ENCODE peak calls at places on chromosomes 13 and 19, in ten cellular contexts. One of them, this sample, is unnamed. For H3K4me1, the result is how much of the 10 kb centered on the place peaks cover.

GRCh38 chr19:6862673-6863078 is 24.7 kb upstream of the ADGRE1 start:
- DNase-seq in heart left ventricle: peak
- DNase-seq in body of pancreas: peak
- DNase-seq in A549: peak
- DNase-seq in tibial nerve: peak
- DNase-seq in uterus: peak
- DNase-seq in transverse colon: peak
- DNase-seq in ovary: peak
- DNase-seq in breast epithelium: peak
- DNase-seq in IMR-90: peak
- DNase-seq in this sample: peak

GRCh38 chr19:45879971-45880370 is 6.0 kb downstream of the IRF2BP1 start:
- DNase-seq in ovary: no peak
- DNase-seq in uterus: no peak
- DNase-seq in IMR-90: no peak
- DNase-seq in transverse colon: no peak
- DNase-seq in tibial nerve: no peak
- DNase-seq in heart left ventricle: no peak
- DNase-seq in A549: no peak
- DNase-seq in body of pancreas: no peak
- DNase-seq in breast epithelium: no peak
- DNase-seq in this sample: no peak

GRCh38 chr19:58229255-58229639 is 533 bp downstream of the ZNF544 start:
- DNase-seq in heart left ventricle: no peak
- DNase-seq in body of pancreas: no peak
- DNase-seq in transverse colon: no peak
- DNase-seq in ovary: no peak
- DNase-seq in uterus: no peak
- DNase-seq in A549: peak
- DNase-seq in tibial nerve: no peak
- DNase-seq in IMR-90: peak
- DNase-seq in breast epithelium: no peak
- DNase-seq in this sample: no peak

GRCh38 chr19:30688696-30689095 is 316.5 kb downstream of the ZNF536 start:
- DNase-seq in breast epithelium: no peak
- DNase-seq in uterus: no peak
- DNase-seq in body of pancreas: no peak
- DNase-seq in A549: no peak
- DNase-seq in tibial nerve: no peak
- DNase-seq in heart left ventricle: no peak
- DNase-seq in transverse colon: no peak
- DNase-seq in ovary: no peak
- DNase-seq in IMR-90: no peak
- DNase-seq in this sample: no peak

GRCh38 chr19:7917292-7918061 is 2.7 kb upstream of the SNAPC2 start:
- DNase-seq in transverse colon: peak
- DNase-seq in A549: peak
- DNase-seq in ovary: peak
- DNase-seq in breast epithelium: no peak
- DNase-seq in tibial nerve: no peak
- DNase-seq in uterus: peak
- DNase-seq in heart left ventricle: no peak
- DNase-seq in IMR-90: peak
- DNase-seq in body of pancreas: peak
- DNase-seq in this sample: peak

GRCh38 chr13:37453246-37453645 is 145.3 kb downstream of the POSTN start:
- DNase-seq in IMR-90: no peak
- DNase-seq in uterus: no peak
- DNase-seq in ovary: no peak
- DNase-seq in A549: no peak
- DNase-seq in transverse colon: no peak
- DNase-seq in heart left ventricle: no peak
- DNase-seq in breast epithelium: no peak
- DNase-seq in body of pancreas: no peak
- DNase-seq in tibial nerve: no peak
- DNase-seq in this sample: no peak

GRCh38 chr13:49298903-49299605 is 51.3 kb downstream of the CDADC1 start:
- DNase-seq in heart left ventricle: no peak
- DNase-seq in ovary: no peak
- DNase-seq in tibial nerve: no peak
- DNase-seq in IMR-90: no peak
- DNase-seq in A549: no peak
- DNase-seq in uterus: no peak
- DNase-seq in breast epithelium: no peak
- DNase-seq in transverse colon: no peak
- DNase-seq in body of pancreas: no peak
- DNase-seq in this sample: no peak

GRCh38 chr19:50432658-50433057 is at the start of gene MYBPC2:
- DNase-seq in tibial nerve: no peak
- DNase-seq in heart left ventricle: no peak
- DNase-seq in breast epithelium: no peak
- DNase-seq in A549: no peak
- DNase-seq in uterus: no peak
- DNase-seq in ovary: no peak
- DNase-seq in IMR-90: no peak
- DNase-seq in body of pancreas: peak
- DNase-seq in transverse colon: peak
- DNase-seq in this sample: peak

GRCh38 chr13:113596321-113597200 is 12.0 kb downstream of the TFDP1 start:
- DNase-seq in transverse colon: peak
- DNase-seq in ovary: peak
- DNase-seq in uterus: peak
- DNase-seq in body of pancreas: no peak
- DNase-seq in tibial nerve: no peak
- DNase-seq in heart left ventricle: no peak
- DNase-seq in IMR-90: no peak
- DNase-seq in breast epithelium: peak
- DNase-seq in A549: no peak
- DNase-seq in this sample: no peak

GRCh38 chr19:40623403-40624239 is 22.5 kb downstream of the LTBP4 start:
- DNase-seq in transverse colon: peak
- DNase-seq in uterus: peak
- DNase-seq in A549: peak
- DNase-seq in IMR-90: peak
- DNase-seq in heart left ventricle: no peak
- DNase-seq in tibial nerve: no peak
- DNase-seq in ovary: no peak
- DNase-seq in body of pancreas: peak
- DNase-seq in breast epithelium: no peak
- DNase-seq in this sample: no peak

GRCh38 chr13:90918551-90918950 is 428.9 kb upstream of the MIR17HG start:
- DNase-seq in heart left ventricle: no peak
- DNase-seq in A549: no peak
- DNase-seq in body of pancreas: no peak
- DNase-seq in ovary: no peak
- DNase-seq in IMR-90: peak
- DNase-seq in uterus: no peak
- DNase-seq in breast epithelium: no peak
- DNase-seq in tibial nerve: no peak
- DNase-seq in transverse colon: no peak
- DNase-seq in this sample: no peak

GRCh38 chr13:20174656-20175405 is 14.0 kb upstream of the GJA3 start:
- DNase-seq in A549: peak
- DNase-seq in body of pancreas: peak
- DNase-seq in tibial nerve: peak
- DNase-seq in ovary: peak
- DNase-seq in breast epithelium: peak
- DNase-seq in IMR-90: peak
- DNase-seq in uterus: peak
- DNase-seq in heart left ventricle: no peak
- DNase-seq in transverse colon: peak
- DNase-seq in this sample: peak

GRCh38 chr19:16360738-16361137 is 36.1 kb downstream of the KLF2 start:
- DNase-seq in uterus: no peak
- DNase-seq in body of pancreas: no peak
- DNase-seq in IMR-90: no peak
- DNase-seq in heart left ventricle: no peak
- DNase-seq in transverse colon: no peak
- DNase-seq in breast epithelium: no peak
- DNase-seq in A549: no peak
- DNase-seq in tibial nerve: no peak
- DNase-seq in ovary: no peak
- DNase-seq in this sample: no peak

GRCh38 chr19:16363133-16363851 is 38.7 kb downstream of the KLF2 start:
- DNase-seq in body of pancreas: peak
- DNase-seq in heart left ventricle: no peak
- DNase-seq in ovary: no peak
- DNase-seq in transverse colon: peak
- DNase-seq in tibial nerve: no peak
- DNase-seq in IMR-90: no peak
- DNase-seq in uterus: no peak
- DNase-seq in A549: no peak
- DNase-seq in breast epithelium: peak
- DNase-seq in this sample: no peak

GRCh38 chr19:16361254-16361653 is 36.6 kb downstream of the KLF2 start:
- DNase-seq in A549: no peak
- DNase-seq in IMR-90: no peak
- DNase-seq in transverse colon: no peak
- DNase-seq in tibial nerve: no peak
- DNase-seq in heart left ventricle: no peak
- DNase-seq in ovary: no peak
- DNase-seq in body of pancreas: no peak
- DNase-seq in breast epithelium: no peak
- DNase-seq in uterus: no peak
- DNase-seq in this sample: no peak

GRCh38 chr19:16363852-16364230 is 39.2 kb downstream of the KLF2 start:
- DNase-seq in transverse colon: no peak
- DNase-seq in ovary: no peak
- DNase-seq in uterus: no peak
- DNase-seq in heart left ventricle: no peak
- DNase-seq in breast epithelium: no peak
- DNase-seq in body of pancreas: no peak
- DNase-seq in A549: no peak
- DNase-seq in tibial nerve: no peak
- DNase-seq in IMR-90: no peak
- DNase-seq in this sample: no peak

DNA sequence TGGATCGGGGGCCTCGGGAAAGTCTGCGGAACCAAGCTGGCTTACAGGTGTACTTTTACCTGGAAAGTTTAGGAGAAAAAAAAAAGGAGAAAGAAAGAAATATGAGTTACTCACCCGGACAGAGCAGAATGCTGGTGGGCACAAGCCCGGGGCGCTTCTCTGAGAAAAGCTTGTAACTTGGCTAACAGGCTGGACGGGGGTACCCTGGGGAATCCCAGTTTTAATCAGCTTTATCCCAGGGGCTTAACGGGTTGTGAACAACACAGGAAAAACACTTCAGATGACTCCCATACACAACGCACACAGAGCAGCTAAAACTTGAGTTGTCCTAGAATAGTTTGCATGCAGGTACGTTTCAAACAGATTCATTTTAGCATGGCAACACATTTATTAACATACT is 37.3 kb downstream of the KLF2 start:
- DNase-seq in A549: no peak
- DNase-seq in tibial nerve: no peak
- DNase-seq in uterus: no peak
- DNase-seq in heart left ventricle: no peak
- DNase-seq in body of pancreas: no peak
- DNase-seq in breast epithelium: no peak
- DNase-seq in transverse colon: no peak
- DNase-seq in ovary: no peak
- DNase-seq in IMR-90: no peak
- DNase-seq in this sample: no peak
- H3K4me1 ChIP-seq in A549: under half
- H3K4me1 ChIP-seq in tibial nerve: under half
- H3K4me1 ChIP-seq in uterus: under half
- H3K4me1 ChIP-seq in heart left ventricle: under half
- H3K4me1 ChIP-seq in body of pancreas: under half
- H3K4me1 ChIP-seq in breast epithelium: under half
- H3K4me1 ChIP-seq in transverse colon: under half
- H3K4me1 ChIP-seq in ovary: under half
- H3K4me1 ChIP-seq in IMR-90: under half
- H3K4me1 ChIP-seq in this sample: under half

GRCh38 chr13:110509971-110510786 is 51.3 kb downstream of the RAB20 start:
- DNase-seq in ovary: peak
- DNase-seq in A549: no peak
- DNase-seq in uterus: no peak
- DNase-seq in breast epithelium: no peak
- DNase-seq in IMR-90: peak
- DNase-seq in tibial nerve: no peak
- DNase-seq in body of pancreas: no peak
- DNase-seq in transverse colon: no peak
- DNase-seq in heart left ventricle: peak
- DNase-seq in this sample: peak
- TF ChIP-seq CTCF in ovary: no peak
- TF ChIP-seq CTCF in A549: no peak
- TF ChIP-seq CTCF in uterus: no peak
- TF ChIP-seq CTCF in breast epithelium: no peak
- TF ChIP-seq CTCF in IMR-90: no peak
- TF ChIP-seq CTCF in tibial nerve: no peak
- TF ChIP-seq CTCF in body of pancreas: no peak
- TF ChIP-seq CTCF in transverse colon: no peak
- TF ChIP-seq CTCF in heart left ventricle: no peak
- TF ChIP-seq CTCF in this sample: no peak

DNA sequence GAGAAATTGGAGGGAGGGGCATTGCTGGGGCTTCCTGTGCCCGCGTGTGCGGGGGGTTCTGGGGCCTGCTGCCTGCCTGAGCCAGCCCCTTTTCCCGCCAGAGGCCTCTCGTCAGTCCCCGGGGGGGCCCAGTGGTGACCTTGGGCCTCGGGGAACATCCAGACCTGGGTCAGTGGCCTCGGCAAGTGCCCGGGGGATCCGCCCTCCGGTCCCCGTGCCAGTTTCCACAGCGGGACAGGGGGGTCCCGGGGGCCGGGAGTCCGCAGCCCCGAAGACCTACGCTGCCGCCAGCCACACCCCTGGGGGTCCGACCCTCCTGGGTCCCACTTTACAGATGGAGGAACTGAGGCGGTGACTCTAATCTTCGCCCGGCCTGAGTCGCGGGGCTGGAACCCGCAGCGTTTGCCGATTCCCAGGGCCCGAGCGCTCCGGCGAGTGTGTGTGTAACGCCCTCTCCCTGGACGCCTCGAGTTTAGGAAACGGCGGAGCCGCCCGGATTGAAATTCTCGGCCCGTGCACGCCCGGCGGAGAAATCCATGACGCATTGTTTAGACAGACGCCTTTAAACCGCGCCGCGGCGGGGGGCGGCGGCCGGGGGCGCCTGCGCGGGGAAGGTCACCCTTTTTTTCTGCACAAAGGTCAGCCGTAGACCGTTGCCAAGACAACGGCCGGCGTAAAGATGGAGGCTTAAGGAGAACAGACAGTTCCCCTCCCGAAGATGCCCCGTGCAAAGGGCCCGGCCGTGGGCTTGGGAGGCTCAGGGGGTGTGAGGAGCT is 39.3 kb downstream of the EFNA2 start:
- DNase-seq in IMR-90: peak
- DNase-seq in A549: peak
- DNase-seq in uterus: peak
- DNase-seq in heart left ventricle: peak
- DNase-seq in breast epithelium: peak
- DNase-seq in transverse colon: peak
- DNase-seq in ovary: peak
- DNase-seq in tibial nerve: peak
- DNase-seq in body of pancreas: peak
- DNase-seq in this sample: no peak
- TF ChIP-seq POLR2A in IMR-90: no peak
- TF ChIP-seq POLR2A in A549: no peak
- TF ChIP-seq POLR2A in uterus: no peak
- TF ChIP-seq POLR2A in heart left ventricle: no peak
- TF ChIP-seq POLR2A in breast epithelium: no peak
- TF ChIP-seq POLR2A in transverse colon: no peak
- TF ChIP-seq POLR2A in ovary: no peak
- TF ChIP-seq POLR2A in tibial nerve: no peak
- TF ChIP-seq POLR2A in body of pancreas: no peak
- TF ChIP-seq POLR2A in this sample: no peak

GRCh38 chr19:16259385-16260159 is 61.9 kb downstream of the AP1M1 start:
- DNase-seq in IMR-90: no peak
- DNase-seq in breast epithelium: no peak
- DNase-seq in body of pancreas: no peak
- DNase-seq in uterus: no peak
- DNase-seq in ovary: no peak
- DNase-seq in tibial nerve: no peak
- DNase-seq in heart left ventricle: no peak
- DNase-seq in A549: no peak
- DNase-seq in transverse colon: peak
- DNase-seq in this sample: peak
- H3K4me1 ChIP-seq in IMR-90: under half
- H3K4me1 ChIP-seq in breast epithelium: under half
- H3K4me1 ChIP-seq in body of pancreas: under half
- H3K4me1 ChIP-seq in uterus: under half
- H3K4me1 ChIP-seq in ovary: under half
- H3K4me1 ChIP-seq in tibial nerve: under half
- H3K4me1 ChIP-seq in heart left ventricle: under half
- H3K4me1 ChIP-seq in A549: under half
- H3K4me1 ChIP-seq in transverse colon: under half
- H3K4me1 ChIP-seq in this sample: under half

This sample was measured in Peyer's patch.